ENCODE peak calls at places on chromosome 20, in ten cellular contexts. R, M, Y, V, P, Z, S, F, B and D are unnamed samples.
A peak's percentile ranks its signal among the peaks of the same experiment; 100 is the strongest.

GRCh38 chr20:31975874-31976273 is 7.9 kb downstream of the XKR7 start:
- DNase-seq in P (no peak), M (no peak), Z (no peak), Y (no peak), B (no peak), S (no peak), R (no peak), F (no peak), V (no peak), D (no peak)

GRCh38 chr20:6495907-6496306 is 271.6 kb upstream of the BMP2 start:
- DNase-seq in M (no peak), P (no peak), R (no peak), Z (no peak), F (no peak), B (no peak), V (no peak), S (no peak), Y (no peak), D (no peak)

GRCh38 chr20:22339946-22340345 is 244.4 kb downstream of the FOXA2 start:
- DNase-seq in R (no peak), Y (no peak), Z (no peak), V (no peak), M (no peak), B (no peak), S (peak; percentile 73), P (no peak), F (no peak), D (no peak)

GRCh38 chr20:57594092-57594911 is 25.9 kb downstream of the ZBP1 start:
- DNase-seq in P (peak; percentile 78), Z (peak; percentile 11), R (no peak), S (no peak), M (no peak), F (peak; percentile 38), Y (peak; percentile 35), B (peak; percentile 53), V (no peak), D (peak; percentile 16)

GRCh38 chr20:57071283-57071701 is 195.1 kb downstream of the BMP7 start:
- DNase-seq in Z (no peak), B (no peak), F (no peak), Y (no peak), R (no peak), P (peak; percentile 48), S (no peak), M (no peak), V (no peak), D (no peak)

GRCh38 chr20:58900292-58900931 is 47.9 kb downstream of the GNAS start:
- DNase-seq in V (no peak), S (no peak), Y (no peak), P (no peak), R (no peak), F (peak; percentile 24), B (no peak), Z (no peak), M (no peak), D (no peak)

GRCh38 chr20:31709939-31710338 is 12.7 kb downstream of the BCL2L1 start:
- DNase-seq in Y (no peak), S (no peak), Z (no peak), V (no peak), P (no peak), F (no peak), M (no peak), B (no peak), R (no peak), D (no peak)

GRCh38 chr20:43508604-43509040 is 1.1 kb downstream of the L3MBTL1 start:
- DNase-seq in R (peak; percentile 3), P (peak; percentile 11), Y (no peak), F (peak; percentile 10), S (no peak), Z (no peak), M (no peak), B (no peak), V (no peak), D (no peak)

GRCh38 chr20:17617212-17617867 is 47.5 kb downstream of the DSTN start:
- DNase-seq in V (no peak), S (no peak), B (peak; percentile 68), Z (no peak), R (no peak), F (peak; percentile 45), M (no peak), Y (no peak), P (peak; percentile 77), D (no peak)

DNA sequence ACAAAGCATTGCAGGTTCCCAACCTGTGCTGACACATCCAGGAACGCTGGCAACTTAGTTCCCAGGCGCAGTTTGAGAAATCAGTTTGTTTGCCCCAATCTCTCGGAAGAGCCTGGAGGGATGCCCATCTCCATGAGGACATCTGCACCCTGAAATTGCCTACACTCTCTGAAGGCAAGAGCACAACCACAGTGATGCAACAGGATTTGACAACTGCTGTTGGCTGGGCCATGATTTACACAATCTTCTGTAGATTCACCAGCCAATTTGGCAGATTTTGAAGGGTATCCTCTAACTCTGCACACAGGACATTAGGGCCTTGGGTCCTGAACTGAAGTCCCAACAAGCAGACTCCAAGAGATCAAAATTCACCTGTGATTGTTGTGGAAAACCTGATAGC is 3.4 kb downstream of the APMAP start:
- DNase-seq in M (no peak), Z (no peak), B (no peak), V (no peak), P (no peak), Y (no peak), R (no peak), F (no peak), S (no peak), D (no peak)
- H3K4me3 ChIP-seq in M (no peak overlapping the region), Z (no peak overlapping the region), B (no peak overlapping the region), V (no peak overlapping the region), P (no peak overlapping the region), Y (no peak overlapping the region), R (no peak overlapping the region), F (no peak overlapping the region), S (no peak overlapping the region), D (no peak overlapping the region)

DNA sequence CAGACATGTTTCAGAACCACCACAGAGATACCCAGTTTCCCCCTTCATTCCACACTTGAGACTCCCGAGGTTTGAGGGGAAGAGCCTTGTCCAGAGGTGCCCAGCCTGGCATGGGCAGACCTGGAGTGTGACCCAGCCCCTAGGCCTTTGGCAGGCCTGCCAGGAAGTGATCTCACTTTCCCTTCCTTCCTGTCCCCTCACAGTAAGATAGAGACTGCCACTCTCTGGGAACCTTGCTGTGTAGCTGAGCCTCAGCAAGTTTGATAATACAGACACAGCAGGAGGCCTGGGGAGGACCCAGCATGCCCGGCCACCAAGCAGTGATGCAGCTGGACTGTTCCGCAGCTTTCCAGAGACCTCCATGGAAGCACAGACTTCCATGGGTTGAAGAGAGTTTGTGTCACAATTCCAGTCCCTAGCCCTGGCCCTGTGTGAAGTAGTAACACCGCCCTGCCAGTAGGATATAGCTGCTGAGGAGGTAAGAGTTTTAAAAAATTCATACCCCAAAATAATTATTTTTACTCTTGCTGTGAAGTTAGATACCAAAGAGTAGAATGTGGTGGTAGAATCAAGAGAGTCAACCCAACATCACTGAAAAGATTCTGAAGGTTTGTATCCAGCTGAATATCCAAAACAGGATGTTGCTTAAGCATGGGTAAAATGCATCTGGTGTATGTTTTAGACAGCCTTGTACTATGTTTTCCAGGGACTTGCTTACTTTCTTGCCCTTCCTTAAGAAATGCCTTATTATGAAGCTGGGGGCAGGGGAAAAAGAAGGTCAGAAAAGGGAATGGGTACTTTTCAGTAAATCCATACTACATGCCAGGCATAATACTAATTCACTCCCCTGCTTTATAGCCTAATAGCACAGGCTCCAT is 16.3 kb downstream of the PKIG start:
- DNase-seq in V (no peak), B (no peak), P (no peak), F (peak; percentile 68), Z (no peak), M (no peak), S (no peak), Y (peak; percentile 83), R (no peak), D (no peak)
- TF ChIP-seq CTCF in V (peak; percentile 25), B (no peak), P (peak; percentile 19), F (peak; percentile 21), Z (no peak), M (peak; percentile 24), S (no peak), Y (no peak), R (peak; percentile 43), D (no peak)

GRCh38 chr20:20369353-20370086 is 1.6 kb downstream of the INSM1 start:
- DNase-seq in Z (no peak), F (no peak), B (no peak), R (no peak), P (peak; percentile 5), V (no peak), S (peak; percentile 61), M (no peak), Y (no peak), D (no peak)

GRCh38 chr20:20368414-20369352 is 779 bp downstream of the INSM1 start:
- DNase-seq in M (no peak), P (peak; percentile 35), S (peak; percentile 16), R (no peak), Y (no peak), B (no peak), Z (no peak), V (no peak), F (no peak), D (no peak)

GRCh38 chr20:20366551-20366895 is 1.4 kb upstream of the INSM1 start:
- DNase-seq in Y (no peak), M (no peak), F (no peak), S (no peak), Z (no peak), V (no peak), R (no peak), P (no peak), B (no peak), D (no peak)

GRCh38 chr20:20366896-20367680 is 816 bp upstream of the INSM1 start:
- DNase-seq in Y (no peak), B (no peak), R (no peak), F (no peak), V (no peak), S (no peak), P (peak; percentile 25), M (no peak), Z (no peak), D (peak; percentile 14)

GRCh38 chr20:20367681-20368413 is at the start of gene INSM1:
- DNase-seq in F (no peak), V (no peak), B (no peak), R (no peak), Y (no peak), S (no peak), M (no peak), Z (no peak), P (no peak), D (no peak)
- H3K4me3 ChIP-seq in F (no peak within 1 kb of the TSS), V (peak within 1 kb of the TSS; percentile 57), B (peak within 1 kb of the TSS; percentile 27), R (no peak within 1 kb of the TSS), Y (peak within 1 kb of the TSS; percentile 29), S (no peak within 1 kb of the TSS), M (no peak within 1 kb of the TSS), Z (no peak within 1 kb of the TSS), P (peak within 1 kb of the TSS; percentile 30), D (no peak within 1 kb of the TSS)

DNA sequence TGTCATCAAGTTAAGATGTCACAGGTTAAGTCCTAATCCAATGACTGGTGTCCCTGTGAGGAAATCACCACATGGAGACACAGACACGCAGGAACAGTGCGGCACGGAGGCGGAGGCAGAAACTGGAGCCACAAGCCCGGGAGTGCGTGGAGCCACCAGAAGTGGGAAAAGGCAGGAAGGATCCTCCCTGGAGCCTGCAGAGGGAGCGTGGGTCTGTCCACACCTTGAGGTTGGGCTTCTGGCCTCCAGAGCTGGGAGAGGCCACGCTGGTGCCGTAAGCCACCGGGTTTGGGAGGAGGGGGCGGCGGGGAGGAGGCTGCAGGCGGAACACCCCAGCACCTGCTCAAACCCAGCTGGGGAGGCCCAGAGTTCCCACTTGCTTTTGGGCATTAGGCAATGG is 3.8 kb downstream of the CABLES2 start:
- DNase-seq in Y (no peak), B (no peak), S (no peak), Z (no peak), F (no peak), R (no peak), M (no peak), P (no peak), V (no peak), D (peak; percentile 33)
- TF ChIP-seq CTCF in Y (no peak), B (no peak), S (no peak), Z (no peak), F (no peak), R (no peak), M (no peak), P (no peak), V (no peak), D (no peak)